ENCODE peak calls at places on chromosome 12, in ten cellular contexts. G is fibroblast of lung; Y is naive thymus-derived CD8-positive, alpha-beta T cell; W is HFFc6; I is AG09319; C is NCI-H1105 treated with DMSO at 0.1 percent for 48 hours; O is HEK293T; X is T47D; P is non-pigmented ciliary epithelial cell; T is tibial nerve. J is an unnamed sample.

GRCh38 chr12:52151859-52152783 is 39.7 kb downstream of the KRT80 start:
- DNase-seq in I (peak), C (no peak), G (peak), T (no peak), W (peak), Y (peak), O (peak), P (no peak), X (peak), J (no peak)

GRCh38 chr12:3770891-3771290 is 18.0 kb upstream of the CRACR2A start:
- DNase-seq in I (no peak), T (no peak), O (no peak), X (no peak), G (peak), Y (no peak), P (no peak), C (no peak), W (peak), J (peak)

GRCh38 chr12:94327819-94328218 is 131.8 kb downstream of the CEP83 start:
- DNase-seq in G (peak), W (no peak), T (no peak), C (no peak), I (no peak), Y (no peak), P (no peak), O (no peak), X (no peak), J (no peak)

GRCh38 chr12:41302979-41303403 is 114.9 kb downstream of the PDZRN4 start:
- DNase-seq in G (no peak), C (no peak), W (no peak), I (no peak), X (no peak), P (no peak), Y (no peak), O (no peak), T (no peak), J (no peak)

GRCh38 chr12:69966409-69966808 is 141.4 kb downstream of the MYRFL start:
- DNase-seq in G (peak), O (no peak), C (no peak), X (no peak), T (peak), Y (no peak), W (no peak), I (no peak), P (peak), J (no peak)

GRCh38 chr12:27142102-27142721 is 59.8 kb upstream of the C12orf71 start:
- DNase-seq in I (peak), C (peak), P (peak), X (peak), G (peak), T (peak), W (peak), Y (peak), O (peak), J (peak)

GRCh38 chr12:31388713-31389112 is 62.8 kb upstream of the SINHCAF start:
- DNase-seq in X (no peak), P (no peak), T (no peak), O (no peak), W (no peak), Y (no peak), C (no peak), I (no peak), G (no peak), J (no peak)

GRCh38 chr12:76020281-76020680 is 11.3 kb downstream of the PHLDA1 start:
- DNase-seq in W (peak), T (no peak), C (no peak), Y (peak), O (no peak), X (no peak), G (peak), P (no peak), I (no peak), J (no peak)

GRCh38 chr12:132208153-132208823 is 64.0 kb downstream of the NOC4L start:
- DNase-seq in P (no peak), X (no peak), G (no peak), C (no peak), Y (no peak), W (no peak), O (no peak), T (no peak), I (no peak), J (no peak)

GRCh38 chr12:29207120-29207519 is 58.0 kb downstream of the FAR2 start:
- DNase-seq in I (no peak), G (peak), T (no peak), O (no peak), X (no peak), Y (no peak), P (no peak), W (no peak), C (no peak), J (no peak)

GRCh38 chr12:56028511-56029165 is 7.8 kb downstream of the IKZF4 start:
- DNase-seq in O (no peak), P (no peak), G (peak), I (no peak), W (no peak), T (no peak), C (no peak), X (no peak), Y (no peak), J (no peak)

GRCh38 chr12:45248095-45248494 is 32.2 kb downstream of the ANO6 start:
- DNase-seq in C (no peak), G (no peak), T (no peak), P (no peak), W (no peak), I (no peak), Y (no peak), X (no peak), O (no peak), J (no peak)

GRCh38 chr12:116216022-116216756 is 61.3 kb downstream of the MED13L start:
- DNase-seq in O (no peak), P (no peak), I (no peak), T (no peak), W (no peak), X (no peak), C (no peak), G (no peak), Y (no peak), J (no peak)

GRCh38 chr12:64090047-64090446 is 132.0 kb downstream of the KICS2 start:
- DNase-seq in P (no peak), Y (no peak), I (no peak), W (no peak), T (no peak), O (no peak), G (no peak), C (no peak), X (no peak), J (no peak)

GRCh38 chr12:67222302-67222701 is 46.9 kb upstream of the CAND1 start:
- DNase-seq in P (no peak), C (peak), T (no peak), Y (no peak), W (peak), O (peak), G (peak), X (peak), I (no peak), J (no peak)

GRCh38 chr12:34605510-34605887 is 583.2 kb downstream of the ALG10 start:
- DNase-seq in G (no peak), P (no peak), C (no peak), I (no peak), X (no peak), Y (no peak), W (no peak), T (no peak), O (no peak), J (no peak)

GRCh38 chr12:119139448-119139847 is 39.3 kb upstream of the HSPB8 start:
- DNase-seq in G (no peak), W (no peak), Y (no peak), C (no peak), T (no peak), I (no peak), O (no peak), X (no peak), P (no peak), J (no peak)

GRCh38 chr12:9648701-9649531 is 20.6 kb upstream of the CLEC2D start:
- DNase-seq in I (no peak), C (peak), G (peak), W (no peak), X (no peak), P (no peak), Y (peak), O (no peak), T (no peak), J (no peak)

GRCh38 chr12:69904761-69905160 is 79.7 kb downstream of the MYRFL start:
- DNase-seq in X (no peak), C (no peak), Y (no peak), O (no peak), I (peak), T (no peak), W (peak), P (peak), G (peak), J (peak)

GRCh38 chr12:32896438-32897275 is at the start of gene PKP2:
- DNase-seq in I (no peak), Y (no peak), W (no peak), P (no peak), O (peak), C (peak), X (peak), G (peak), T (no peak), J (no peak)

GRCh38 chr12:103858953-103859601 is 18.0 kb upstream of the NT5DC3 start:
- DNase-seq in O (peak), P (peak), W (peak), G (peak), X (no peak), T (no peak), C (no peak), I (peak), Y (no peak), J (peak)

J was measured in AG09309.